ENCODE peak calls at places on chromosomes 12 and 14, in ten cellular contexts. One of them, this sample, is unnamed.

GRCh38 chr14:106506901-106507305 is 980.5 kb downstream of the TMEM121 start:
- DNase-seq in progenitor cell of endocrine pancreas: no peak
- DNase-seq in cardiac muscle cell: no peak
- DNase-seq in GM12865: no peak
- DNase-seq in body of pancreas: no peak
- DNase-seq in heart left ventricle: no peak
- DNase-seq in GM10248: no peak
- DNase-seq in epithelial cell of esophagus: no peak
- DNase-seq in RWPE1: no peak
- DNase-seq in fibroblast of mammary gland: no peak
- DNase-seq in this sample: no peak

GRCh38 chr12:94929780-94930179 is 73.7 kb downstream of the NDUFA12 start:
- DNase-seq in body of pancreas: no peak
- DNase-seq in heart left ventricle: no peak
- DNase-seq in fibroblast of mammary gland: no peak
- DNase-seq in GM12865: no peak
- DNase-seq in epithelial cell of esophagus: no peak
- DNase-seq in GM10248: no peak
- DNase-seq in cardiac muscle cell: no peak
- DNase-seq in RWPE1: no peak
- DNase-seq in progenitor cell of endocrine pancreas: no peak
- DNase-seq in this sample: no peak

GRCh38 chr12:41293011-41293410 is 104.9 kb downstream of the PDZRN4 start:
- DNase-seq in fibroblast of mammary gland: no peak
- DNase-seq in GM10248: no peak
- DNase-seq in progenitor cell of endocrine pancreas: no peak
- DNase-seq in epithelial cell of esophagus: peak
- DNase-seq in cardiac muscle cell: no peak
- DNase-seq in heart left ventricle: no peak
- DNase-seq in RWPE1: peak
- DNase-seq in body of pancreas: no peak
- DNase-seq in GM12865: no peak
- DNase-seq in this sample: no peak

GRCh38 chr14:103522649-103523582 is at the start of gene CKB:
- DNase-seq in progenitor cell of endocrine pancreas: peak
- DNase-seq in body of pancreas: peak
- DNase-seq in heart left ventricle: peak
- DNase-seq in epithelial cell of esophagus: peak
- DNase-seq in cardiac muscle cell: peak
- DNase-seq in GM10248: peak
- DNase-seq in fibroblast of mammary gland: no peak
- DNase-seq in GM12865: peak
- DNase-seq in RWPE1: peak
- DNase-seq in this sample: no peak

GRCh38 chr14:34043627-34044372 is 92.9 kb upstream of the EGLN3 start:
- DNase-seq in progenitor cell of endocrine pancreas: no peak
- DNase-seq in RWPE1: peak
- DNase-seq in heart left ventricle: no peak
- DNase-seq in cardiac muscle cell: no peak
- DNase-seq in epithelial cell of esophagus: peak
- DNase-seq in body of pancreas: no peak
- DNase-seq in fibroblast of mammary gland: no peak
- DNase-seq in GM10248: peak
- DNase-seq in GM12865: peak
- DNase-seq in this sample: peak

GRCh38 chr12:62714409-62715075 is 220.4 kb downstream of the PPM1H start:
- DNase-seq in heart left ventricle: peak
- DNase-seq in GM12865: no peak
- DNase-seq in progenitor cell of endocrine pancreas: no peak
- DNase-seq in cardiac muscle cell: no peak
- DNase-seq in RWPE1: no peak
- DNase-seq in epithelial cell of esophagus: no peak
- DNase-seq in GM10248: no peak
- DNase-seq in fibroblast of mammary gland: no peak
- DNase-seq in body of pancreas: no peak
- DNase-seq in this sample: no peak

GRCh38 chr12:118840399-118840798 is 140.9 kb upstream of the SRRM4 start:
- DNase-seq in GM12865: peak
- DNase-seq in RWPE1: no peak
- DNase-seq in GM10248: no peak
- DNase-seq in heart left ventricle: no peak
- DNase-seq in fibroblast of mammary gland: no peak
- DNase-seq in body of pancreas: no peak
- DNase-seq in progenitor cell of endocrine pancreas: no peak
- DNase-seq in cardiac muscle cell: no peak
- DNase-seq in epithelial cell of esophagus: no peak
- DNase-seq in this sample: no peak

GRCh38 chr12:37666069-37666781 is 650.3 kb upstream of the ALG10B start:
- DNase-seq in epithelial cell of esophagus: no peak
- DNase-seq in GM10248: no peak
- DNase-seq in GM12865: no peak
- DNase-seq in cardiac muscle cell: no peak
- DNase-seq in RWPE1: no peak
- DNase-seq in heart left ventricle: peak
- DNase-seq in fibroblast of mammary gland: no peak
- DNase-seq in body of pancreas: no peak
- DNase-seq in progenitor cell of endocrine pancreas: no peak
- DNase-seq in this sample: no peak

GRCh38 chr14:68958553-68958952 is 20.5 kb downstream of the ACTN1 start:
- DNase-seq in GM10248: no peak
- DNase-seq in epithelial cell of esophagus: no peak
- DNase-seq in fibroblast of mammary gland: no peak
- DNase-seq in GM12865: no peak
- DNase-seq in RWPE1: no peak
- DNase-seq in heart left ventricle: no peak
- DNase-seq in cardiac muscle cell: no peak
- DNase-seq in body of pancreas: no peak
- DNase-seq in progenitor cell of endocrine pancreas: no peak
- DNase-seq in this sample: no peak

GRCh38 chr12:33596061-33596460 is 156.4 kb upstream of the SYT10 start:
- DNase-seq in heart left ventricle: no peak
- DNase-seq in RWPE1: no peak
- DNase-seq in epithelial cell of esophagus: peak
- DNase-seq in body of pancreas: no peak
- DNase-seq in cardiac muscle cell: peak
- DNase-seq in GM10248: no peak
- DNase-seq in progenitor cell of endocrine pancreas: no peak
- DNase-seq in fibroblast of mammary gland: peak
- DNase-seq in GM12865: no peak
- DNase-seq in this sample: no peak

GRCh38 chr12:40238221-40238902 is 13.6 kb downstream of the LRRK2 start:
- DNase-seq in RWPE1: no peak
- DNase-seq in heart left ventricle: no peak
- DNase-seq in GM10248: no peak
- DNase-seq in progenitor cell of endocrine pancreas: no peak
- DNase-seq in body of pancreas: no peak
- DNase-seq in epithelial cell of esophagus: peak
- DNase-seq in GM12865: no peak
- DNase-seq in fibroblast of mammary gland: peak
- DNase-seq in cardiac muscle cell: no peak
- DNase-seq in this sample: no peak

GRCh38 chr14:29061702-29062101 is 295.1 kb downstream of the FOXG1 start:
- DNase-seq in cardiac muscle cell: no peak
- DNase-seq in fibroblast of mammary gland: no peak
- DNase-seq in heart left ventricle: no peak
- DNase-seq in body of pancreas: no peak
- DNase-seq in RWPE1: no peak
- DNase-seq in GM10248: no peak
- DNase-seq in progenitor cell of endocrine pancreas: no peak
- DNase-seq in GM12865: no peak
- DNase-seq in epithelial cell of esophagus: no peak
- DNase-seq in this sample: no peak

GRCh38 chr14:39080886-39081285 is 22.1 kb downstream of the SEC23A start:
- DNase-seq in progenitor cell of endocrine pancreas: no peak
- DNase-seq in RWPE1: no peak
- DNase-seq in GM12865: no peak
- DNase-seq in epithelial cell of esophagus: no peak
- DNase-seq in cardiac muscle cell: no peak
- DNase-seq in heart left ventricle: no peak
- DNase-seq in fibroblast of mammary gland: no peak
- DNase-seq in body of pancreas: no peak
- DNase-seq in GM10248: no peak
- DNase-seq in this sample: no peak

GRCh38 chr14:83071888-83072501 is 1538.3 kb upstream of the SEL1L start:
- DNase-seq in cardiac muscle cell: peak
- DNase-seq in heart left ventricle: no peak
- DNase-seq in epithelial cell of esophagus: peak
- DNase-seq in body of pancreas: no peak
- DNase-seq in GM10248: peak
- DNase-seq in progenitor cell of endocrine pancreas: no peak
- DNase-seq in RWPE1: no peak
- DNase-seq in fibroblast of mammary gland: peak
- DNase-seq in GM12865: peak
- DNase-seq in this sample: no peak
- TF ChIP-seq CTCF in cardiac muscle cell: no peak
- TF ChIP-seq CTCF in heart left ventricle: no peak
- TF ChIP-seq CTCF in epithelial cell of esophagus: peak
- TF ChIP-seq CTCF in body of pancreas: peak
- TF ChIP-seq CTCF in GM10248: peak
- TF ChIP-seq CTCF in progenitor cell of endocrine pancreas: peak
- TF ChIP-seq CTCF in RWPE1: peak
- TF ChIP-seq CTCF in fibroblast of mammary gland: peak
- TF ChIP-seq CTCF in GM12865: peak
- TF ChIP-seq CTCF in this sample: peak

GRCh38 chr12:24707379-24707778 is 241.5 kb downstream of the BCAT1 start:
- DNase-seq in heart left ventricle: no peak
- DNase-seq in GM10248: no peak
- DNase-seq in GM12865: no peak
- DNase-seq in fibroblast of mammary gland: no peak
- DNase-seq in cardiac muscle cell: no peak
- DNase-seq in epithelial cell of esophagus: peak
- DNase-seq in progenitor cell of endocrine pancreas: no peak
- DNase-seq in RWPE1: no peak
- DNase-seq in body of pancreas: no peak
- DNase-seq in this sample: no peak
- TF ChIP-seq CTCF in heart left ventricle: no peak
- TF ChIP-seq CTCF in GM10248: no peak
- TF ChIP-seq CTCF in GM12865: no peak
- TF ChIP-seq CTCF in fibroblast of mammary gland: no peak
- TF ChIP-seq CTCF in cardiac muscle cell: no peak
- TF ChIP-seq CTCF in epithelial cell of esophagus: no peak
- TF ChIP-seq CTCF in progenitor cell of endocrine pancreas: no peak
- TF ChIP-seq CTCF in RWPE1: no peak
- TF ChIP-seq CTCF in body of pancreas: no peak
- TF ChIP-seq CTCF in this sample: no peak

DNA sequence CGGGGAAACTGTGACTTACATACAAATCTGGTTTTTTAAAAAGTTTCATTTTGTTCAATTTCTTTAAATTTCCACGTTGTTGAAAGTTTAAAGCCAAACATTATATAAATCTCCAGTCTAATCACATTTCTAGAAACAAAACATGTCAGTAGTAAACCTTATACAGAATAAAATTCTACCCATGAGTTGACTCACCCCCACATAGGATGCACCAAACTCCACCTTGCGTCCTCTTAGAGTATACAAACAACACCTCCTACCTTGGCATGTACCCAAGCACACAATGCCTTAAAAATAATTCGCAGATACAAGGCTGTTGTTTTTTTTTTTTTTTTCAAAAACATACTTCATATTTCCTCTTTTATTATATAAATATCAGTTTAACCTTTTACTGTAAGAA is 3.4 kb downstream of the FBXL14 start:
- DNase-seq in RWPE1: peak
- DNase-seq in epithelial cell of esophagus: peak
- DNase-seq in GM10248: no peak
- DNase-seq in body of pancreas: no peak
- DNase-seq in cardiac muscle cell: no peak
- DNase-seq in heart left ventricle: no peak
- DNase-seq in progenitor cell of endocrine pancreas: no peak
- DNase-seq in fibroblast of mammary gland: peak
- DNase-seq in GM12865: peak
- DNase-seq in this sample: no peak
- TF ChIP-seq CTCF in RWPE1: no peak
- TF ChIP-seq CTCF in epithelial cell of esophagus: peak
- TF ChIP-seq CTCF in GM10248: no peak
- TF ChIP-seq CTCF in body of pancreas: no peak
- TF ChIP-seq CTCF in cardiac muscle cell: no peak
- TF ChIP-seq CTCF in heart left ventricle: no peak
- TF ChIP-seq CTCF in progenitor cell of endocrine pancreas: no peak
- TF ChIP-seq CTCF in fibroblast of mammary gland: peak
- TF ChIP-seq CTCF in GM12865: no peak
- TF ChIP-seq CTCF in this sample: peak

GRCh38 chr12:90020436-90020835 is 311.8 kb upstream of the ATP2B1 start:
- DNase-seq in epithelial cell of esophagus: no peak
- DNase-seq in GM12865: no peak
- DNase-seq in fibroblast of mammary gland: no peak
- DNase-seq in RWPE1: no peak
- DNase-seq in GM10248: no peak
- DNase-seq in body of pancreas: no peak
- DNase-seq in heart left ventricle: no peak
- DNase-seq in progenitor cell of endocrine pancreas: no peak
- DNase-seq in cardiac muscle cell: no peak
- DNase-seq in this sample: no peak

GRCh38 chr12:90026516-90026915 is 317.9 kb upstream of the ATP2B1 start:
- DNase-seq in heart left ventricle: no peak
- DNase-seq in progenitor cell of endocrine pancreas: no peak
- DNase-seq in epithelial cell of esophagus: no peak
- DNase-seq in cardiac muscle cell: no peak
- DNase-seq in GM10248: no peak
- DNase-seq in GM12865: no peak
- DNase-seq in body of pancreas: no peak
- DNase-seq in RWPE1: no peak
- DNase-seq in fibroblast of mammary gland: no peak
- DNase-seq in this sample: no peak

GRCh38 chr12:90024261-90024660 is 315.6 kb upstream of the ATP2B1 start:
- DNase-seq in body of pancreas: no peak
- DNase-seq in epithelial cell of esophagus: no peak
- DNase-seq in GM10248: no peak
- DNase-seq in heart left ventricle: no peak
- DNase-seq in progenitor cell of endocrine pancreas: no peak
- DNase-seq in cardiac muscle cell: no peak
- DNase-seq in RWPE1: no peak
- DNase-seq in GM12865: no peak
- DNase-seq in fibroblast of mammary gland: no peak
- DNase-seq in this sample: no peak

GRCh38 chr12:90021729-90022249 is 313.2 kb upstream of the ATP2B1 start:
- DNase-seq in heart left ventricle: no peak
- DNase-seq in epithelial cell of esophagus: no peak
- DNase-seq in RWPE1: no peak
- DNase-seq in GM12865: no peak
- DNase-seq in progenitor cell of endocrine pancreas: no peak
- DNase-seq in fibroblast of mammary gland: no peak
- DNase-seq in cardiac muscle cell: no peak
- DNase-seq in body of pancreas: no peak
- DNase-seq in GM10248: no peak
- DNase-seq in this sample: no peak

DNA sequence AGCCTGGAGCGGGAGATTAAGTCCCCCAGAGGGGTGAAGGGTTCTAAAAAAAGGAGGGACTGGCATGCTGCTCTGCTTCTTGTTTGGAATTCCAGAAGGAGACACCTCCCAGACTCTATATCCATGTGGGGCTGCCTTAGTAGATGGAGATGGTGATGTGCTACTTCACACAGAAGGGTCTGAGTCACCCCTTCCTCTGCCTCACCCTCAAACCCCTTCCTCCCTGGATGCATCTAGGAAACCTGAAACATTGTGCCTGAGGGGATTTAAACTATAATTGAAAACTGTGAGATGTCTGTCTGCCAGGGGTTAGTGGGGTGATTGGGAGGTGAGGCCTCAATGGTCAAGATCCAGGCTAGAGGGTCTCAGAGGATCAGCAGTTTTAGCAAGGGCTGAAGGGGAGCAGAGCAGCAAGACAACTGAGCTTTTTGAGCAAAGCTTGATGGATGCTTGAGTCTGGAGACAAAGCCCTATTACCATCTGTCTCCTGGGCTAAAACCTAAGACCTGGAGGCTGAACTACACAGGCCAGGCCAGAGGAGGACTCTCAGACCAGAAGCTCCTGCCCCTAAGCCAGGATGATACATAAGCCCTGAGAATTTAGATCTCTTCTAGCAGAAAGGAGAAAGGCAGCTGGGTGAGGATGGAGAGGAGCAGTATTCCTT is 314.7 kb upstream of the ATP2B1 start:
- DNase-seq in epithelial cell of esophagus: no peak
- DNase-seq in cardiac muscle cell: no peak
- DNase-seq in body of pancreas: no peak
- DNase-seq in GM12865: no peak
- DNase-seq in RWPE1: no peak
- DNase-seq in GM10248: no peak
- DNase-seq in fibroblast of mammary gland: no peak
- DNase-seq in heart left ventricle: no peak
- DNase-seq in progenitor cell of endocrine pancreas: no peak
- DNase-seq in this sample: no peak
- TF ChIP-seq CTCF in epithelial cell of esophagus: no peak
- TF ChIP-seq CTCF in cardiac muscle cell: no peak
- TF ChIP-seq CTCF in body of pancreas: no peak
- TF ChIP-seq CTCF in GM12865: no peak
- TF ChIP-seq CTCF in RWPE1: no peak
- TF ChIP-seq CTCF in GM10248: no peak
- TF ChIP-seq CTCF in fibroblast of mammary gland: no peak
- TF ChIP-seq CTCF in heart left ventricle: no peak
- TF ChIP-seq CTCF in progenitor cell of endocrine pancreas: no peak
- TF ChIP-seq CTCF in this sample: no peak

This sample was measured in GM12864.